ENCODE peak calls at places on chromosomes 3 and 15, in five cellular contexts. One of them, this sample, is unnamed.

GRCh38 chr3:45635475-45636256 is 41.1 kb downstream of the LIMD1 start:
- DNase-seq in SK-N-SH: no peak
- DNase-seq in stomach: no peak
- DNase-seq in HL-60: no peak
- DNase-seq in breast epithelium: no peak
- DNase-seq in this sample: no peak

GRCh38 chr3:139130390-139131140 is 85.9 kb upstream of the PRR23C start:
- DNase-seq in breast epithelium: no peak
- DNase-seq in SK-N-SH: no peak
- DNase-seq in stomach: no peak
- DNase-seq in HL-60: no peak
- DNase-seq in this sample: no peak

GRCh38 chr3:102180291-102180931 is 254.4 kb upstream of the ZPLD1 start:
- DNase-seq in breast epithelium: no peak
- DNase-seq in HL-60: no peak
- DNase-seq in stomach: no peak
- DNase-seq in SK-N-SH: peak
- DNase-seq in this sample: no peak

GRCh38 chr15:76340802-76341365 is 4.3 kb downstream of the ISL2 start:
- DNase-seq in SK-N-SH: no peak
- DNase-seq in stomach: no peak
- DNase-seq in HL-60: no peak
- DNase-seq in breast epithelium: no peak
- DNase-seq in this sample: no peak

GRCh38 chr3:46517782-46518181 is 20.0 kb downstream of the RTP3 start:
- DNase-seq in breast epithelium: no peak
- DNase-seq in stomach: no peak
- DNase-seq in HL-60: no peak
- DNase-seq in SK-N-SH: no peak
- DNase-seq in this sample: no peak

GRCh38 chr3:107683447-107683846 is 160.7 kb downstream of the BBX start:
- DNase-seq in breast epithelium: no peak
- DNase-seq in HL-60: no peak
- DNase-seq in stomach: no peak
- DNase-seq in SK-N-SH: no peak
- DNase-seq in this sample: no peak

GRCh38 chr15:36831125-36831914 is 251.9 kb downstream of the CDIN1 start:
- DNase-seq in HL-60: no peak
- DNase-seq in breast epithelium: no peak
- DNase-seq in SK-N-SH: no peak
- DNase-seq in stomach: no peak
- DNase-seq in this sample: peak

GRCh38 chr15:30953183-30953582 is 38.2 kb downstream of the MTMR10 start:
- DNase-seq in breast epithelium: no peak
- DNase-seq in stomach: no peak
- DNase-seq in SK-N-SH: no peak
- DNase-seq in HL-60: no peak
- DNase-seq in this sample: no peak

GRCh38 chr15:51283026-51283425 is 55.4 kb downstream of the CYP19A1 start:
- DNase-seq in HL-60: no peak
- DNase-seq in stomach: no peak
- DNase-seq in breast epithelium: no peak
- DNase-seq in SK-N-SH: no peak
- DNase-seq in this sample: no peak

GRCh38 chr15:72420580-72420979 is 22.5 kb downstream of the TMEM202 start:
- DNase-seq in stomach: no peak
- DNase-seq in breast epithelium: no peak
- DNase-seq in SK-N-SH: no peak
- DNase-seq in HL-60: no peak
- DNase-seq in this sample: no peak

GRCh38 chr15:88635343-88635742 is 3.5 kb upstream of the ISG20 start:
- DNase-seq in stomach: no peak
- DNase-seq in breast epithelium: no peak
- DNase-seq in HL-60: no peak
- DNase-seq in SK-N-SH: no peak
- DNase-seq in this sample: no peak

GRCh38 chr15:88634449-88634848 is 4.4 kb upstream of the ISG20 start:
- DNase-seq in HL-60: no peak
- DNase-seq in breast epithelium: no peak
- DNase-seq in SK-N-SH: no peak
- DNase-seq in stomach: no peak
- DNase-seq in this sample: no peak

GRCh38 chr15:88637436-88637835 is 1.4 kb upstream of the ISG20 start:
- DNase-seq in SK-N-SH: no peak
- DNase-seq in HL-60: no peak
- DNase-seq in breast epithelium: no peak
- DNase-seq in stomach: no peak
- DNase-seq in this sample: no peak

GRCh38 chr15:88636654-88637053 is 2.2 kb upstream of the ISG20 start:
- DNase-seq in SK-N-SH: no peak
- DNase-seq in HL-60: no peak
- DNase-seq in stomach: no peak
- DNase-seq in breast epithelium: no peak
- DNase-seq in this sample: no peak

GRCh38 chr15:88636039-88636438 is 2.8 kb upstream of the ISG20 start:
- DNase-seq in HL-60: no peak
- DNase-seq in breast epithelium: peak
- DNase-seq in SK-N-SH: no peak
- DNase-seq in stomach: peak
- DNase-seq in this sample: no peak
- TF ChIP-seq POLR2AphosphoS5 in HL-60: no peak
- TF ChIP-seq POLR2AphosphoS5 in breast epithelium: peak
- TF ChIP-seq POLR2AphosphoS5 in SK-N-SH: peak
- TF ChIP-seq POLR2AphosphoS5 in stomach: peak
- TF ChIP-seq POLR2AphosphoS5 in this sample: no peak

DNA sequence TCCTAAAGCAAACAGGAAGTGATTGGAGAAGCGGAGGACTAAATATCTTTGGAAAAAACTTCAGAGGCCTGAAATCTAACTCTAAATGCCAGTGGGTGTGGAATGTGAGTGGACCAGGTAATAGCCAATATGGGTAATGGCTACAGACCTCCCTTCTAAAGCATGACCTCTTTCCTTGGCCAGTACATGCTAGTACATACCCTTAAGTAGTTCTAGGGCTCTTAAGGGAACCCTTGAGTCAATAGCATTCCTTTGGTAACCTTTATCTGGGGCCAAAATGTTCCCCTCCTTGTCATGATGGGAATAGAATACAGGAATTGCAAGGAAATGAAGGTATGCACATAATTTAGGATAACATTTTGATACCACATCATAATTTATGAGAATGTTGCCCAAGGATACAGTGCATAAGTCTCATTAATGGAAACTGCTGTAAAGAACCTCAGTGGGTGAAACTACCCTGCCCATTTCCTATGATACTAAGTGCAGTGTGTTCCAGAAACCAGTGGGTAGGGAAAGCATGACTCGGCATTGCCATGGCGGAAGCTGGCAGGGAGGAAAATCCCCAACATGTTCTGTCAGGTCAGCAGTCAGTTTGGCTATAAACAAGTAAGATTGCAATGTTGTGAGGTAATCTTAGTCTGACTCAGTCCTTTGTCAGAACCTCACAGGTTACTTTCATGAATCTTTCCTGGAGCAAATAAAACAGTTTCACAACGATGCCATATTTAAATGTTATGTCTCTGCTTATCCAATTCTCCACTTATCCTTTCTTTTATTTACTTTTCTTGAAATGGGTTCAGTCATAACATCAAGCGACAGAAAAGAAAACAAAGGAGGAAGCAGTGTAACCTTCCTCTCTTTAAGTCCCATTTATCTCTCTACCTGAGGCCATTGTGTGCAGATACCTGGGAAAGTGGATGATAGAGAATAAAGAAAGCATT is 23.5 kb upstream of the RAP2B start:
- DNase-seq in SK-N-SH: no peak
- DNase-seq in stomach: peak
- DNase-seq in HL-60: peak
- DNase-seq in breast epithelium: peak
- DNase-seq in this sample: peak
- TF ChIP-seq POLR2AphosphoS5 in SK-N-SH: peak
- TF ChIP-seq POLR2AphosphoS5 in stomach: peak
- TF ChIP-seq POLR2AphosphoS5 in HL-60: no peak
- TF ChIP-seq POLR2AphosphoS5 in breast epithelium: peak
- TF ChIP-seq POLR2AphosphoS5 in this sample: no peak

GRCh38 chr3:123385981-123386380 is 62.9 kb downstream of the ADCY5 start:
- DNase-seq in stomach: no peak
- DNase-seq in SK-N-SH: no peak
- DNase-seq in HL-60: no peak
- DNase-seq in breast epithelium: no peak
- DNase-seq in this sample: no peak

GRCh38 chr3:123384256-123384655 is 64.6 kb downstream of the ADCY5 start:
- DNase-seq in SK-N-SH: no peak
- DNase-seq in HL-60: no peak
- DNase-seq in stomach: no peak
- DNase-seq in breast epithelium: no peak
- DNase-seq in this sample: no peak

GRCh38 chr3:123385499-123385898 is 63.4 kb downstream of the ADCY5 start:
- DNase-seq in stomach: no peak
- DNase-seq in SK-N-SH: no peak
- DNase-seq in breast epithelium: no peak
- DNase-seq in HL-60: no peak
- DNase-seq in this sample: no peak

GRCh38 chr3:123386477-123387040 is 62.3 kb downstream of the ADCY5 start:
- DNase-seq in SK-N-SH: no peak
- DNase-seq in stomach: no peak
- DNase-seq in breast epithelium: no peak
- DNase-seq in HL-60: no peak
- DNase-seq in this sample: no peak

GRCh38 chr3:123385072-123385471 is 63.8 kb downstream of the ADCY5 start:
- DNase-seq in HL-60: no peak
- DNase-seq in breast epithelium: peak
- DNase-seq in stomach: no peak
- DNase-seq in SK-N-SH: no peak
- DNase-seq in this sample: no peak
- TF ChIP-seq POLR2AphosphoS5 in HL-60: no peak
- TF ChIP-seq POLR2AphosphoS5 in breast epithelium: no peak
- TF ChIP-seq POLR2AphosphoS5 in stomach: peak
- TF ChIP-seq POLR2AphosphoS5 in SK-N-SH: no peak
- TF ChIP-seq POLR2AphosphoS5 in this sample: no peak

GRCh38 chr3:127787966-127788365 is 34.3 kb downstream of the MGLL start:
- DNase-seq in HL-60: no peak
- DNase-seq in SK-N-SH: no peak
- DNase-seq in breast epithelium: no peak
- DNase-seq in stomach: no peak
- DNase-seq in this sample: no peak

GRCh38 chr3:127787556-127787955 is 34.8 kb downstream of the MGLL start:
- DNase-seq in breast epithelium: no peak
- DNase-seq in SK-N-SH: no peak
- DNase-seq in HL-60: no peak
- DNase-seq in stomach: no peak
- DNase-seq in this sample: no peak

GRCh38 chr3:127785711-127786265 is 36.5 kb downstream of the MGLL start:
- DNase-seq in HL-60: no peak
- DNase-seq in SK-N-SH: no peak
- DNase-seq in stomach: no peak
- DNase-seq in breast epithelium: no peak
- DNase-seq in this sample: no peak

GRCh38 chr3:127786358-127787070 is 35.8 kb downstream of the MGLL start:
- DNase-seq in stomach: peak
- DNase-seq in HL-60: no peak
- DNase-seq in breast epithelium: peak
- DNase-seq in SK-N-SH: peak
- DNase-seq in this sample: no peak

DNA sequence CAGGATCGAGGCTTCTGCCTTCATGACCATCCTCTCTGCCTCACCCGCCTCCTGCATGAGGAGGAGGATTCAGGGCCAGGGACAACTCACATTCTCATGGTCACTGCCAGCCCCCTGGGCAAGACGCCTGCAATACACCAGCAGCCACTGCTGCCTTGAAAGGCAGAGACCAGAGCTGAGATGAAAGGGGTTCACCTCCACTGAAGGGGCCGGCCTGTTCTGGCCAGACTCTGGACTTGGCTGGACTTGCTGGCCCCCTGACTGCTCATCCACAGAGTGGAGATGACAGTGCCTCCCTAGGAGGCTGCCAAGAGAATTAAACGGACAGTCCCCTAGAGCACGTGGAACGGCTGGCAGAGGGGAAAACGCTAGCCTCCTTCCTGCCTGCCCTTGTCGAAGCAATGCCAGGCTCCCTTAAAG is 35.2 kb downstream of the MGLL start:
- DNase-seq in breast epithelium: peak
- DNase-seq in HL-60: no peak
- DNase-seq in SK-N-SH: peak
- DNase-seq in stomach: no peak
- DNase-seq in this sample: no peak
- TF ChIP-seq POLR2AphosphoS5 in breast epithelium: no peak
- TF ChIP-seq POLR2AphosphoS5 in HL-60: no peak
- TF ChIP-seq POLR2AphosphoS5 in SK-N-SH: no peak
- TF ChIP-seq POLR2AphosphoS5 in stomach: no peak
- TF ChIP-seq POLR2AphosphoS5 in this sample: no peak